ENCODE peak calls at places on chromosomes 4 and X, in ten cellular contexts. One of them, this sample, is unnamed.

GRCh38 chrX:38260231-38260630 is 39.6 kb upstream of the SRPX start:
- DNase-seq in uterus: no peak
- DNase-seq in IMR-90: peak
- DNase-seq in heart left ventricle: no peak
- DNase-seq in esophagus muscularis mucosa: no peak
- DNase-seq in A549: peak
- DNase-seq in HepG2: peak
- DNase-seq in transverse colon: peak
- DNase-seq in esophagus squamous epithelium: no peak
- DNase-seq in Peyer's patch: no peak
- DNase-seq in this sample: no peak

GRCh38 chr4:154399259-154399974 is 92.2 kb downstream of the DCHS2 start:
- DNase-seq in uterus: peak
- DNase-seq in IMR-90: peak
- DNase-seq in heart left ventricle: no peak
- DNase-seq in esophagus muscularis mucosa: no peak
- DNase-seq in A549: peak
- DNase-seq in HepG2: peak
- DNase-seq in transverse colon: no peak
- DNase-seq in esophagus squamous epithelium: no peak
- DNase-seq in Peyer's patch: no peak
- DNase-seq in this sample: no peak

GRCh38 chrX:56978172-56978571 is 17.2 kb downstream of the SPIN3 start:
- DNase-seq in uterus: peak
- DNase-seq in IMR-90: peak
- DNase-seq in heart left ventricle: peak
- DNase-seq in esophagus muscularis mucosa: no peak
- DNase-seq in A549: peak
- DNase-seq in HepG2: peak
- DNase-seq in transverse colon: peak
- DNase-seq in esophagus squamous epithelium: no peak
- DNase-seq in Peyer's patch: no peak
- DNase-seq in this sample: peak

GRCh38 chr4:78482281-78482680 is 69.3 kb upstream of the ANXA3 start:
- DNase-seq in uterus: no peak
- DNase-seq in IMR-90: no peak
- DNase-seq in heart left ventricle: no peak
- DNase-seq in esophagus muscularis mucosa: no peak
- DNase-seq in A549: no peak
- DNase-seq in HepG2: no peak
- DNase-seq in transverse colon: no peak
- DNase-seq in esophagus squamous epithelium: no peak
- DNase-seq in Peyer's patch: no peak
- DNase-seq in this sample: no peak

GRCh38 chrX:102712216-102712966 is at the start of gene GPRASP2:
- DNase-seq in uterus: peak
- DNase-seq in IMR-90: no peak
- DNase-seq in heart left ventricle: peak
- DNase-seq in esophagus muscularis mucosa: no peak
- DNase-seq in A549: no peak
- DNase-seq in HepG2: no peak
- DNase-seq in transverse colon: peak
- DNase-seq in esophagus squamous epithelium: no peak
- DNase-seq in Peyer's patch: no peak
- DNase-seq in this sample: peak

GRCh38 chrX:149003863-149004660 is 501.0 kb downstream of the IDS start:
- DNase-seq in uterus: no peak
- DNase-seq in IMR-90: no peak
- DNase-seq in heart left ventricle: no peak
- DNase-seq in esophagus muscularis mucosa: no peak
- DNase-seq in A549: no peak
- DNase-seq in HepG2: no peak
- DNase-seq in transverse colon: no peak
- DNase-seq in esophagus squamous epithelium: no peak
- DNase-seq in Peyer's patch: no peak
- DNase-seq in this sample: no peak

GRCh38 chrX:8647176-8647575 is 84.8 kb downstream of the ANOS1 start:
- DNase-seq in uterus: no peak
- DNase-seq in IMR-90: no peak
- DNase-seq in heart left ventricle: no peak
- DNase-seq in esophagus muscularis mucosa: no peak
- DNase-seq in A549: no peak
- DNase-seq in HepG2: no peak
- DNase-seq in transverse colon: no peak
- DNase-seq in esophagus squamous epithelium: no peak
- DNase-seq in Peyer's patch: no peak
- DNase-seq in this sample: no peak

GRCh38 chr4:159210975-159211374 is 108.1 kb downstream of the RAPGEF2 start:
- DNase-seq in uterus: no peak
- DNase-seq in IMR-90: no peak
- DNase-seq in heart left ventricle: no peak
- DNase-seq in esophagus muscularis mucosa: no peak
- DNase-seq in A549: no peak
- DNase-seq in HepG2: no peak
- DNase-seq in transverse colon: no peak
- DNase-seq in esophagus squamous epithelium: no peak
- DNase-seq in Peyer's patch: no peak
- DNase-seq in this sample: no peak

GRCh38 chr4:6002926-6003325 is 15.3 kb downstream of the C4orf50 start:
- DNase-seq in uterus: no peak
- DNase-seq in IMR-90: no peak
- DNase-seq in heart left ventricle: no peak
- DNase-seq in esophagus muscularis mucosa: no peak
- DNase-seq in A549: no peak
- DNase-seq in HepG2: no peak
- DNase-seq in transverse colon: no peak
- DNase-seq in esophagus squamous epithelium: no peak
- DNase-seq in Peyer's patch: no peak
- DNase-seq in this sample: no peak

GRCh38 chrX:13851996-13852695 is 35.3 kb upstream of the GPM6B start:
- DNase-seq in uterus: no peak
- DNase-seq in IMR-90: no peak
- DNase-seq in heart left ventricle: no peak
- DNase-seq in esophagus muscularis mucosa: no peak
- DNase-seq in A549: no peak
- DNase-seq in HepG2: no peak
- DNase-seq in transverse colon: no peak
- DNase-seq in esophagus squamous epithelium: no peak
- DNase-seq in Peyer's patch: no peak
- DNase-seq in this sample: no peak

GRCh38 chr4:28677808-28678207 is 1817.2 kb downstream of the STIM2 start:
- DNase-seq in uterus: no peak
- DNase-seq in IMR-90: no peak
- DNase-seq in heart left ventricle: no peak
- DNase-seq in esophagus muscularis mucosa: no peak
- DNase-seq in A549: no peak
- DNase-seq in HepG2: no peak
- DNase-seq in transverse colon: no peak
- DNase-seq in esophagus squamous epithelium: no peak
- DNase-seq in Peyer's patch: no peak
- DNase-seq in this sample: no peak

GRCh38 chr4:28686618-28687017 is 1826.0 kb downstream of the STIM2 start:
- DNase-seq in uterus: no peak
- DNase-seq in IMR-90: peak
- DNase-seq in heart left ventricle: peak
- DNase-seq in esophagus muscularis mucosa: no peak
- DNase-seq in A549: peak
- DNase-seq in HepG2: peak
- DNase-seq in transverse colon: peak
- DNase-seq in esophagus squamous epithelium: no peak
- DNase-seq in Peyer's patch: no peak
- DNase-seq in this sample: no peak

GRCh38 chr4:28682872-28683271 is 1822.2 kb downstream of the STIM2 start:
- DNase-seq in uterus: no peak
- DNase-seq in IMR-90: no peak
- DNase-seq in heart left ventricle: no peak
- DNase-seq in esophagus muscularis mucosa: no peak
- DNase-seq in A549: no peak
- DNase-seq in HepG2: no peak
- DNase-seq in transverse colon: no peak
- DNase-seq in esophagus squamous epithelium: no peak
- DNase-seq in Peyer's patch: no peak
- DNase-seq in this sample: no peak
- TF ChIP-seq POLR2A in uterus: no peak
- TF ChIP-seq POLR2A in IMR-90: no peak
- TF ChIP-seq POLR2A in heart left ventricle: no peak
- TF ChIP-seq POLR2A in esophagus muscularis mucosa: no peak
- TF ChIP-seq POLR2A in A549: no peak
- TF ChIP-seq POLR2A in HepG2: no peak
- TF ChIP-seq POLR2A in transverse colon: no peak
- TF ChIP-seq POLR2A in esophagus squamous epithelium: no peak
- TF ChIP-seq POLR2A in Peyer's patch: no peak
- TF ChIP-seq POLR2A in this sample: no peak

GRCh38 chr4:38757945-38758344 is 24.8 kb downstream of the TLR10 start:
- DNase-seq in uterus: no peak
- DNase-seq in IMR-90: no peak
- DNase-seq in heart left ventricle: no peak
- DNase-seq in esophagus muscularis mucosa: no peak
- DNase-seq in A549: no peak
- DNase-seq in HepG2: no peak
- DNase-seq in transverse colon: peak
- DNase-seq in esophagus squamous epithelium: no peak
- DNase-seq in Peyer's patch: peak
- DNase-seq in this sample: no peak
- TF ChIP-seq CTCF in uterus: no peak
- TF ChIP-seq CTCF in IMR-90: no peak
- TF ChIP-seq CTCF in heart left ventricle: no peak
- TF ChIP-seq CTCF in esophagus muscularis mucosa: no peak
- TF ChIP-seq CTCF in A549: peak
- TF ChIP-seq CTCF in HepG2: peak
- TF ChIP-seq CTCF in transverse colon: no peak
- TF ChIP-seq CTCF in esophagus squamous epithelium: peak
- TF ChIP-seq CTCF in Peyer's patch: peak
- TF ChIP-seq CTCF in this sample: no peak

DNA sequence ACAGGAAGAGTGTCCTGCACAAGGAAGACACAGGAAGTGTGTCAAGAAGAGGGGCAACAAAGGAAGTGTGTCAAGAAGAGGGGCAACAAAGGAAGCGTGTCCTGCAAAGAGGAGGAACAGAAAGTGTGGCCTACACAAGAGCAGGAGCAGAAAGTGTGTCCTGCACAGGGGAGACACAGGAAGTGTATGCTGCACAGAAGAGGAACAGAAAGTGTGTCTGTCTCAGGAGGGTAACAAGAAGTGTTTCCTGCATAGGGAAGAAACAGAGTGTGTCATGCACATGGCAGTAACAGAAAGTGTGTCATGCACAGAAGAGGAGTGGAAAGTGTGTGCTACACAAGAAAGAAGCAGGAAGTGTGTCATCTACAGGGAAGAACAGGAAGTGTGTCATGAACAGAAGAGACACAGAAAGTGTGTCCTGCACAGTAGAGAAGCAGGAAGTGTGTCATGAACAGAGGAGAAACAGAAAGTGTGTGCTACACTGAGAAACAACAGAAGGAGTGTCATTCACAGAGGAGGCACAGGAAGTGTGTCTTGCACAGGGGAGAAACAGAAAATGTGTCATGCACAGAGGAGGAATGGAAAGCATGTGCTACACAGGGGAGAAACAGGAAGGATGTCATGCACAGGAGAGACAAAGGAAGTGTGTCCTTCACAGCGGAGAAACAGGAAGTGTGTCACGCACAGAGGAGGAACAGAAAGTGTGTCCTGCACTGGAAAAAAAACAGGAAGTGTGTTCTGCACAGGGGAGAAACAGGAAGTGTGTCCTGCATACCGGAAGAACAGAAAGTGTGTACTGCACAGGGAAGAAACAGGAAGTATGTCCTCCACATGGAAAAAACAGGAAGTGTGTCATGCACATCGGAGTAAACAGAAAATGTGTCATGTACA is 526.4 kb upstream of the PRKX start:
- DNase-seq in uterus: no peak
- DNase-seq in IMR-90: no peak
- DNase-seq in heart left ventricle: no peak
- DNase-seq in esophagus muscularis mucosa: no peak
- DNase-seq in A549: no peak
- DNase-seq in HepG2: no peak
- DNase-seq in transverse colon: no peak
- DNase-seq in esophagus squamous epithelium: no peak
- DNase-seq in Peyer's patch: no peak
- DNase-seq in this sample: no peak
- H3K4me3 ChIP-seq in uterus: no peak
- H3K4me3 ChIP-seq in IMR-90: no peak
- H3K4me3 ChIP-seq in heart left ventricle: no peak
- H3K4me3 ChIP-seq in esophagus muscularis mucosa: no peak
- H3K4me3 ChIP-seq in A549: no peak
- H3K4me3 ChIP-seq in HepG2: no peak
- H3K4me3 ChIP-seq in transverse colon: no peak
- H3K4me3 ChIP-seq in esophagus squamous epithelium: no peak
- H3K4me3 ChIP-seq in Peyer's patch: no peak
- H3K4me3 ChIP-seq in this sample: no peak

GRCh38 chrX:119605739-119606507 is at the start of gene NKRF:
- DNase-seq in uterus: peak
- DNase-seq in IMR-90: peak
- DNase-seq in heart left ventricle: peak
- DNase-seq in esophagus muscularis mucosa: peak
- DNase-seq in A549: peak
- DNase-seq in HepG2: peak
- DNase-seq in transverse colon: peak
- DNase-seq in esophagus squamous epithelium: peak
- DNase-seq in Peyer's patch: peak
- DNase-seq in this sample: peak

GRCh38 chrX:119605398-119605738 is 856 bp downstream of the NKRF start:
- DNase-seq in uterus: no peak
- DNase-seq in IMR-90: no peak
- DNase-seq in heart left ventricle: peak
- DNase-seq in esophagus muscularis mucosa: no peak
- DNase-seq in A549: peak
- DNase-seq in HepG2: peak
- DNase-seq in transverse colon: no peak
- DNase-seq in esophagus squamous epithelium: no peak
- DNase-seq in Peyer's patch: peak
- DNase-seq in this sample: no peak

GRCh38 chrX:119602701-119603255 is 3.4 kb downstream of the NKRF start:
- DNase-seq in uterus: no peak
- DNase-seq in IMR-90: no peak
- DNase-seq in heart left ventricle: no peak
- DNase-seq in esophagus muscularis mucosa: no peak
- DNase-seq in A549: no peak
- DNase-seq in HepG2: no peak
- DNase-seq in transverse colon: no peak
- DNase-seq in esophagus squamous epithelium: no peak
- DNase-seq in Peyer's patch: no peak
- DNase-seq in this sample: no peak

GRCh38 chrX:119604778-119605177 is 1.4 kb downstream of the NKRF start:
- DNase-seq in uterus: no peak
- DNase-seq in IMR-90: no peak
- DNase-seq in heart left ventricle: no peak
- DNase-seq in esophagus muscularis mucosa: no peak
- DNase-seq in A549: no peak
- DNase-seq in HepG2: no peak
- DNase-seq in transverse colon: no peak
- DNase-seq in esophagus squamous epithelium: no peak
- DNase-seq in Peyer's patch: no peak
- DNase-seq in this sample: no peak

GRCh38 chrX:119606508-119607389 is 525 bp upstream of the NKRF start:
- DNase-seq in uterus: no peak
- DNase-seq in IMR-90: peak
- DNase-seq in heart left ventricle: no peak
- DNase-seq in esophagus muscularis mucosa: no peak
- DNase-seq in A549: no peak
- DNase-seq in HepG2: no peak
- DNase-seq in transverse colon: no peak
- DNase-seq in esophagus squamous epithelium: no peak
- DNase-seq in Peyer's patch: no peak
- DNase-seq in this sample: no peak
- TF ChIP-seq POLR2A in uterus: peak
- TF ChIP-seq POLR2A in IMR-90: peak
- TF ChIP-seq POLR2A in heart left ventricle: no peak
- TF ChIP-seq POLR2A in esophagus muscularis mucosa: no peak
- TF ChIP-seq POLR2A in A549: no peak
- TF ChIP-seq POLR2A in HepG2: no peak
- TF ChIP-seq POLR2A in transverse colon: peak
- TF ChIP-seq POLR2A in esophagus squamous epithelium: no peak
- TF ChIP-seq POLR2A in Peyer's patch: no peak
- TF ChIP-seq POLR2A in this sample: no peak

GRCh38 chrX:75603833-75604232 is 81.0 kb upstream of the ZDHHC15 start:
- DNase-seq in uterus: no peak
- DNase-seq in IMR-90: peak
- DNase-seq in heart left ventricle: no peak
- DNase-seq in esophagus muscularis mucosa: no peak
- DNase-seq in A549: peak
- DNase-seq in HepG2: peak
- DNase-seq in transverse colon: no peak
- DNase-seq in esophagus squamous epithelium: no peak
- DNase-seq in Peyer's patch: no peak
- DNase-seq in this sample: no peak
- TF ChIP-seq CTCF in uterus: peak
- TF ChIP-seq CTCF in IMR-90: peak
- TF ChIP-seq CTCF in heart left ventricle: peak
- TF ChIP-seq CTCF in esophagus muscularis mucosa: peak
- TF ChIP-seq CTCF in A549: peak
- TF ChIP-seq CTCF in HepG2: peak
- TF ChIP-seq CTCF in transverse colon: peak
- TF ChIP-seq CTCF in esophagus squamous epithelium: peak
- TF ChIP-seq CTCF in Peyer's patch: peak
- TF ChIP-seq CTCF in this sample: no peak